ENCODE peak calls at places on chromosomes 4 and X, in five cellular contexts. C, K, Z, F and W are unnamed samples.

GRCh38 chrX:151488677-151489076 is 74.8 kb upstream of the PASD1 start:
- DNase-seq in C (peak; percentile 3), K (peak; percentile 1), Z (peak; percentile 3), F (peak; percentile 0), W (peak; percentile 19)

GRCh38 chr4:83011779-83012630 is 1.4 kb upstream of the LIN54 start:
- DNase-seq in C (peak; percentile 36), K (peak; percentile 49), Z (peak; percentile 9), F (no peak), W (no peak)

GRCh38 chr4:22496165-22496813 is 19.6 kb downstream of the ADGRA3 start:
- DNase-seq in C (no peak), K (no peak), Z (no peak), F (no peak), W (no peak)

GRCh38 chr4:129358571-129358970 is 262.6 kb downstream of the C4orf33 start:
- DNase-seq in C (no peak), K (no peak), Z (no peak), F (no peak), W (no peak)

GRCh38 chrX:72297953-72298730 is 7.6 kb downstream of the CITED1 start:
- DNase-seq in C (no peak), K (no peak), Z (no peak), F (no peak), W (no peak)

GRCh38 chr4:140296335-140296753 is 77.1 kb upstream of the SCOC start:
- DNase-seq in C (peak; percentile 82), K (no peak), Z (no peak), F (no peak), W (no peak)

GRCh38 chrX:41922125-41922521 is 1.2 kb downstream of the CASK start:
- DNase-seq in C (peak; percentile 29), K (peak; percentile 56), Z (no peak), F (no peak), W (peak; percentile 19)

GRCh38 chr4:47372561-47372960 is 90.9 kb downstream of the COMMD8 start:
- DNase-seq in C (no peak), K (no peak), Z (no peak), F (no peak), W (no peak)

GRCh38 chr4:151850751-151851150 is 89.9 kb upstream of the GATB start:
- DNase-seq in C (no peak), K (no peak), Z (no peak), F (no peak), W (no peak)

GRCh38 chr4:172815499-172816175 is 353.0 kb upstream of the GALNT7 start:
- DNase-seq in C (no peak), K (no peak), Z (no peak), F (no peak), W (no peak)

GRCh38 chr4:141849778-141850177 is 213.4 kb downstream of the IL15 start:
- DNase-seq in C (no peak), K (no peak), Z (no peak), F (no peak), W (no peak)

GRCh38 chr4:41024556-41025491 is 189.5 kb downstream of the APBB2 start:
- DNase-seq in C (no peak), K (no peak), Z (no peak), F (no peak), W (no peak)

GRCh38 chrX:103556941-103557340 is 28.4 kb upstream of the TCEAL4 start:
- DNase-seq in C (no peak), K (no peak), Z (no peak), F (no peak), W (no peak)

GRCh38 chrX:46665232-46666162 is 91.9 kb downstream of the CHST7 start:
- DNase-seq in C (no peak), K (no peak), Z (peak; percentile 67), F (no peak), W (no peak)

GRCh38 chr4:183932576-183932975 is 27.5 kb downstream of the STOX2 start:
- DNase-seq in C (no peak), K (no peak), Z (no peak), F (no peak), W (no peak)

GRCh38 chr4:89161841-89162240 is 50.5 kb downstream of the TIGD2 start:
- DNase-seq in C (no peak), K (no peak), Z (no peak), F (no peak), W (no peak)

GRCh38 chr4:3501126-3501824 is 30.9 kb downstream of the LRPAP1 start:
- DNase-seq in C (no peak), K (no peak), Z (no peak), F (no peak), W (no peak)

GRCh38 chr4:156732634-156733033 is 239.0 kb downstream of the PDGFC start:
- DNase-seq in C (no peak), K (no peak), Z (no peak), F (no peak), W (no peak)

GRCh38 chrX:150363561-150364346 is 637 bp downstream of the MAMLD1 start:
- DNase-seq in C (peak; percentile 49), K (peak; percentile 25), Z (no peak), F (no peak), W (no peak)

GRCh38 chr4:126209117-126209516 is 894.4 kb downstream of the FAT4 start:
- DNase-seq in C (no peak), K (no peak), Z (no peak), F (no peak), W (no peak)

GRCh38 chr4:108972613-108973283 is 209.9 kb upstream of the ETNPPL start:
- DNase-seq in C (no peak), K (no peak), Z (no peak), F (no peak), W (no peak)

GRCh38 chr4:82900016-82900334 is 560 bp upstream of the THAP9 start:
- DNase-seq in C (no peak), K (no peak), Z (no peak), F (no peak), W (no peak)

GRCh38 chr4:84673475-84674230 is 90.7 kb downstream of the CDS1 start:
- DNase-seq in C (no peak), K (no peak), Z (no peak), F (no peak), W (no peak)

GRCh38 chr4:104493071-104493831 is 1.4 kb downstream of the CXXC4 start:
- DNase-seq in C (peak; percentile 65), K (no peak), Z (no peak), F (no peak), W (no peak)

GRCh38 chr4:76987153-76987562 is 37.6 kb downstream of the SEPTIN11 start:
- DNase-seq in C (no peak), K (no peak), Z (no peak), F (no peak), W (no peak)

GRCh38 chr4:112327950-112328349 is 30.8 kb downstream of the ALPK1 start:
- DNase-seq in C (peak; percentile 80), K (peak; percentile 6), Z (peak; percentile 18), F (no peak), W (peak; percentile 16)

GRCh38 chr4:2537011-2537830 is 774 bp downstream of the FAM193A start:
- DNase-seq in C (peak; percentile 51), K (peak; percentile 70), Z (no peak), F (peak; percentile 38), W (peak; percentile 55)